ENCODE peak calls at places on chromosomes 7 and 10, in six cellular contexts. One of them, this sample, is unnamed. For H3K27me3, the result is how much of the 10 kb centered on the place peaks cover.

GRCh38 chr7:47181609-47182264 is 400.2 kb downstream of the TNS3 start:
- DNase-seq in body of pancreas: peak
- DNase-seq in neural progenitor cell: no peak
- DNase-seq in sigmoid colon: no peak
- DNase-seq in astrocyte: no peak
- DNase-seq in hepatocyte: no peak
- DNase-seq in this sample: no peak

GRCh38 chr10:122084286-122085041 is 95.5 kb downstream of the TACC2 start:
- DNase-seq in body of pancreas: no peak
- DNase-seq in neural progenitor cell: no peak
- DNase-seq in sigmoid colon: no peak
- DNase-seq in astrocyte: no peak
- DNase-seq in hepatocyte: no peak
- DNase-seq in this sample: no peak

GRCh38 chr10:25493122-25493893 is 318.5 kb downstream of the GPR158 start:
- DNase-seq in body of pancreas: no peak
- DNase-seq in neural progenitor cell: peak
- DNase-seq in sigmoid colon: no peak
- DNase-seq in astrocyte: peak
- DNase-seq in hepatocyte: peak
- DNase-seq in this sample: no peak

GRCh38 chr7:27695096-27695495 is 32.4 kb upstream of the HIBADH start:
- DNase-seq in body of pancreas: no peak
- DNase-seq in neural progenitor cell: no peak
- DNase-seq in sigmoid colon: no peak
- DNase-seq in astrocyte: no peak
- DNase-seq in hepatocyte: no peak
- DNase-seq in this sample: peak

GRCh38 chr10:60305394-60305892 is 84.2 kb downstream of the ANK3 start:
- DNase-seq in body of pancreas: no peak
- DNase-seq in neural progenitor cell: no peak
- DNase-seq in sigmoid colon: no peak
- DNase-seq in astrocyte: peak
- DNase-seq in hepatocyte: no peak
- DNase-seq in this sample: no peak

GRCh38 chr7:6705959-6706665 is 635 bp downstream of the ZNF12 start:
- DNase-seq in body of pancreas: peak
- DNase-seq in neural progenitor cell: peak
- DNase-seq in sigmoid colon: no peak
- DNase-seq in astrocyte: peak
- DNase-seq in hepatocyte: peak
- DNase-seq in this sample: no peak

GRCh38 chr7:15783971-15784693 is 97.6 kb upstream of the MEOX2 start:
- DNase-seq in body of pancreas: no peak
- DNase-seq in neural progenitor cell: peak
- DNase-seq in sigmoid colon: no peak
- DNase-seq in astrocyte: no peak
- DNase-seq in hepatocyte: no peak
- DNase-seq in this sample: no peak

GRCh38 chr7:143126146-143126545 is 5.7 kb upstream of the PIP start:
- DNase-seq in body of pancreas: no peak
- DNase-seq in neural progenitor cell: no peak
- DNase-seq in sigmoid colon: no peak
- DNase-seq in astrocyte: no peak
- DNase-seq in hepatocyte: no peak
- DNase-seq in this sample: no peak

GRCh38 chr10:110992011-110992800 is 72.8 kb downstream of the SHOC2 start:
- DNase-seq in body of pancreas: no peak
- DNase-seq in neural progenitor cell: no peak
- DNase-seq in sigmoid colon: no peak
- DNase-seq in astrocyte: peak
- DNase-seq in hepatocyte: no peak
- DNase-seq in this sample: no peak

DNA sequence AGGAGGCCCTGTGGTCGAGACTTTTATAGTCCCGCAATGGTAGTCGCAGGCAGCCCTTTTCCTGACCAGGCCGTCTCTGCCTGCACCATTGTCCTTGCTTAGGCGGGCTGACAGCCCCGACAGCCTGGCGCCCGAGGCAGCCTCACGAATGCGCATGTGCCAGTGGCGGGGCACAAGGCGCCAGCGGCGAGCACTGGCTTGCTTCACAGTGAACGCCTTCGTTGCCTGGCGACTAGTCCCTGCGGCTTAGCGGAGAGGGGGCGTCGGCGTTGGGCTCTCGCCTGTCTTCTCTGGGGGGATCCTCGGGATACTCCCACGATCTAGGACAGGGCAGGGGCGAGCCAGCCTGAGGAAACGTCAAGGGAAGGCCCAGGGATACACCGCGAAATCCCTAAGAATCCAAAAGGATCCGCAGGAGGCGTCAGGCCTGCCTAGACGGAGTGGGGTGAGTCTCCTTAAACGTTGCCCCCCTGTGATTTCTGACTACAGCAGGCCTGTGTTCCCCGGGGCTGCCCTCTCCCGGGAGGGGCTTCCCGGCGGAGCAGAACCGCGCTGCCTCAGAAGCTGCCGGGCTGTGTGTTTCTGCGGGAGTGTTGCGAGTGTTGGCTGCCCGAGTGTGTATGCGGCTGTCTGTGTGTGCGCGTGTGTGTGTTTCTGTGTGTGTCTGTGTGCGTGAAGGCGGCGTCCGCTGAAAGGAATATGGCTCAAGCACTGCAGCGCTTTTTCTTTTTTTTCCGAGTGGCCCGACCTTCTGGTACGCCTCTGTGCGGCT is 20.5 kb upstream of the ZNF273 start:
- DNase-seq in body of pancreas: peak
- DNase-seq in neural progenitor cell: no peak
- DNase-seq in sigmoid colon: peak
- DNase-seq in astrocyte: peak
- DNase-seq in hepatocyte: no peak
- DNase-seq in this sample: no peak
- H3K27me3 ChIP-seq in body of pancreas: under half
- H3K27me3 ChIP-seq in neural progenitor cell: under half
- H3K27me3 ChIP-seq in sigmoid colon: under half
- H3K27me3 ChIP-seq in astrocyte: under half
- H3K27me3 ChIP-seq in hepatocyte: under half
- H3K27me3 ChIP-seq in this sample: under half

DNA sequence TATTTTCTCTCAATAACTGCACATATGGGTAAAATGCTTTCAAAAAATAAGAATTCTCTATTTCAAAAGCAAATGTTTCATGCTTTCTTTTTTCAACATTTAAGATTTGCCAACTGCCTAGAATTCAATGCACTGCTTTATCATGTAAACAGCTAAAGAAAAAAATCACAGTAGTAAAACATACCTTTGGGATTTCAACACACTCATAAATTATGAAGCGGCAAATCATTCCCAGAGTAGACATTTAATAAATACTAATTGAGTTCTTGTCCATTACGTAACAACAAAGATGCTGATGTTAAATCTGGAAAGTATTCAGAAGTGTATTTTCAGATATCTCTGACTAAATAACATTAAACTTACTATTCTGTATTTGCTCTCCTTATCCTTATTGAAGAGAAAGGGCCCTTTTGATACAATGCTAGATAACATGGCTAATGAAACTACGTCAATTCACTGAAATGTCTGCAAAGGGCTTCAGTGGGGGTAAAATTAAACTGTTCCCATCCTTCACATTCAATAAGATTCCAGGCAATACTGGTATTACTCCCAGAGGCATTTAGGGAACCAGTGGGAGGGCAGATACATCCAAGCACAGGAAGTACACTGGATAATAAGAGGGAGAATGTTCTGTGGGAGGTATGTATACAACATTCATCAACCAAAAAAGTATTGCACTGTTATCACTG is 13.9 kb downstream of the NAPEPLD start:
- DNase-seq in body of pancreas: no peak
- DNase-seq in neural progenitor cell: no peak
- DNase-seq in sigmoid colon: no peak
- DNase-seq in astrocyte: no peak
- DNase-seq in hepatocyte: no peak
- DNase-seq in this sample: no peak
- H3K27ac ChIP-seq in body of pancreas: no peak
- H3K27ac ChIP-seq in neural progenitor cell: no peak
- H3K27ac ChIP-seq in sigmoid colon: no peak
- H3K27ac ChIP-seq in astrocyte: no peak
- H3K27ac ChIP-seq in hepatocyte: no peak
- H3K27ac ChIP-seq in this sample: no peak

GRCh38 chr7:97126483-97127171 is 9.1 kb downstream of the SDHAF3 start:
- DNase-seq in body of pancreas: no peak
- DNase-seq in neural progenitor cell: peak
- DNase-seq in sigmoid colon: no peak
- DNase-seq in astrocyte: no peak
- DNase-seq in hepatocyte: peak
- DNase-seq in this sample: no peak
- H3K4me3 ChIP-seq in body of pancreas: no peak
- H3K4me3 ChIP-seq in neural progenitor cell: peak
- H3K4me3 ChIP-seq in sigmoid colon: no peak
- H3K4me3 ChIP-seq in astrocyte: no peak
- H3K4me3 ChIP-seq in hepatocyte: no peak
- H3K4me3 ChIP-seq in this sample: no peak

GRCh38 chr10:21513035-21513434 is 12.4 kb downstream of the SKIDA1 start:
- DNase-seq in body of pancreas: no peak
- DNase-seq in neural progenitor cell: no peak
- DNase-seq in sigmoid colon: no peak
- DNase-seq in astrocyte: no peak
- DNase-seq in hepatocyte: no peak
- DNase-seq in this sample: no peak
- H3K27me3 ChIP-seq in body of pancreas: under half
- H3K27me3 ChIP-seq in neural progenitor cell: under half
- H3K27me3 ChIP-seq in sigmoid colon: under half
- H3K27me3 ChIP-seq in astrocyte: under half
- H3K27me3 ChIP-seq in hepatocyte: under half
- H3K27me3 ChIP-seq in this sample: under half

GRCh38 chr10:45418859-45419672 is 45.0 kb downstream of the ALOX5 start:
- DNase-seq in body of pancreas: peak
- DNase-seq in neural progenitor cell: peak
- DNase-seq in sigmoid colon: peak
- DNase-seq in astrocyte: peak
- DNase-seq in hepatocyte: peak
- DNase-seq in this sample: no peak

GRCh38 chr10:45422207-45422606 is 48.2 kb downstream of the ALOX5 start:
- DNase-seq in body of pancreas: no peak
- DNase-seq in neural progenitor cell: no peak
- DNase-seq in sigmoid colon: no peak
- DNase-seq in astrocyte: no peak
- DNase-seq in hepatocyte: no peak
- DNase-seq in this sample: no peak

GRCh38 chr10:45419673-45420020 is 45.6 kb downstream of the ALOX5 start:
- DNase-seq in body of pancreas: no peak
- DNase-seq in neural progenitor cell: no peak
- DNase-seq in sigmoid colon: no peak
- DNase-seq in astrocyte: no peak
- DNase-seq in hepatocyte: no peak
- DNase-seq in this sample: no peak

GRCh38 chr10:45421231-45422097 is 47.4 kb downstream of the ALOX5 start:
- DNase-seq in body of pancreas: peak
- DNase-seq in neural progenitor cell: peak
- DNase-seq in sigmoid colon: peak
- DNase-seq in astrocyte: no peak
- DNase-seq in hepatocyte: no peak
- DNase-seq in this sample: no peak

GRCh38 chr10:45420453-45421192 is 46.6 kb downstream of the ALOX5 start:
- DNase-seq in body of pancreas: peak
- DNase-seq in neural progenitor cell: no peak
- DNase-seq in sigmoid colon: peak
- DNase-seq in astrocyte: peak
- DNase-seq in hepatocyte: no peak
- DNase-seq in this sample: peak
- H3K27ac ChIP-seq in body of pancreas: peak
- H3K27ac ChIP-seq in neural progenitor cell: no peak
- H3K27ac ChIP-seq in sigmoid colon: peak
- H3K27ac ChIP-seq in astrocyte: no peak
- H3K27ac ChIP-seq in hepatocyte: peak
- H3K27ac ChIP-seq in this sample: no peak

GRCh38 chr10:78274491-78274890 is 240.8 kb downstream of the RPS24 start:
- DNase-seq in body of pancreas: no peak
- DNase-seq in neural progenitor cell: no peak
- DNase-seq in sigmoid colon: no peak
- DNase-seq in astrocyte: no peak
- DNase-seq in hepatocyte: no peak
- DNase-seq in this sample: no peak
- H3K4me3 ChIP-seq in body of pancreas: no peak
- H3K4me3 ChIP-seq in neural progenitor cell: no peak
- H3K4me3 ChIP-seq in sigmoid colon: no peak
- H3K4me3 ChIP-seq in astrocyte: no peak
- H3K4me3 ChIP-seq in hepatocyte: no peak
- H3K4me3 ChIP-seq in this sample: no peak

GRCh38 chr7:148456351-148456750 is 134.2 kb upstream of the C7orf33 start:
- DNase-seq in body of pancreas: no peak
- DNase-seq in neural progenitor cell: no peak
- DNase-seq in sigmoid colon: no peak
- DNase-seq in astrocyte: no peak
- DNase-seq in hepatocyte: no peak
- DNase-seq in this sample: no peak
- H3K27me3 ChIP-seq in body of pancreas: under half
- H3K27me3 ChIP-seq in neural progenitor cell: under half
- H3K27me3 ChIP-seq in sigmoid colon: under half
- H3K27me3 ChIP-seq in astrocyte: under half
- H3K27me3 ChIP-seq in hepatocyte: under half
- H3K27me3 ChIP-seq in this sample: under half

This sample was measured in AG04450.